ENCODE peak calls at places on chromosomes 13 and 19, in eight cellular contexts. D is BJ; P is transverse colon; T is heart left ventricle; W is endothelial cell of umbilical vein; O is brain microvascular endothelial cell; M is mammary epithelial cell; H is CD8-positive, alpha-beta memory T cell. I is an unnamed sample.

GRCh38 chr19:56837004-56837403 is 3.5 kb downstream of the PEG3 start:
- DNase-seq in T (no peak), M (no peak), W (no peak), P (no peak), H (no peak), O (no peak), D (no peak), I (no peak)

GRCh38 chr19:13262450-13262849 is 112.2 kb downstream of the IER2 start:
- DNase-seq in M (peak), T (no peak), H (peak), O (peak), W (peak), P (no peak), D (peak), I (no peak)

GRCh38 chr19:55018216-55018615 is 19.8 kb downstream of the GP6 start:
- DNase-seq in M (no peak), O (no peak), D (no peak), W (no peak), H (no peak), T (no peak), P (no peak), I (no peak)

GRCh38 chr13:65236841-65237418 is 1993.2 kb downstream of the PCDH9 start:
- DNase-seq in W (no peak), P (no peak), T (no peak), O (no peak), H (no peak), D (no peak), M (no peak), I (no peak)

GRCh38 chr19:12720851-12721655 is 2.7 kb downstream of the TNPO2 start:
- DNase-seq in O (no peak), M (peak), T (peak), W (no peak), D (no peak), H (peak), P (peak), I (no peak)

GRCh38 chr13:41148421-41149283 is 16.1 kb upstream of the KBTBD6 start:
- DNase-seq in M (no peak), H (no peak), T (no peak), D (no peak), O (no peak), P (no peak), W (no peak), I (no peak)

GRCh38 chr19:39160523-39160861 is 34.9 kb downstream of the PAK4 start:
- DNase-seq in W (peak), O (peak), H (no peak), P (no peak), M (peak), D (no peak), T (no peak), I (no peak)

GRCh38 chr13:50400930-50401553 is 385.8 kb downstream of the KCNRG start:
- DNase-seq in O (peak), P (no peak), T (no peak), D (peak), M (peak), H (no peak), W (peak), I (peak)

GRCh38 chr13:93086329-93086728 is 140.3 kb upstream of the GPC6 start:
- DNase-seq in T (no peak), M (no peak), H (no peak), D (no peak), W (no peak), P (no peak), O (no peak), I (no peak)

GRCh38 chr13:111323950-111324651 is 3.7 kb downstream of the TEX29 start:
- DNase-seq in O (no peak), W (no peak), H (no peak), M (no peak), D (no peak), P (no peak), T (no peak), I (no peak)

GRCh38 chr13:99968521-99969367 is 2.8 kb downstream of the ZIC5 start:
- DNase-seq in W (no peak), T (no peak), P (peak), D (no peak), O (no peak), M (no peak), H (no peak), I (no peak)
- H3K4me3 ChIP-seq in W (no peak), T (peak), P (peak), D (no peak), O (peak), M (peak), H (no peak), I (no peak)

GRCh38 chr19:2061093-2061935 is 10.3 kb upstream of the MKNK2 start:
- DNase-seq in T (peak), M (peak), H (peak), P (peak), D (peak), O (peak), W (peak), I (peak)

GRCh38 chr19:2063824-2064223 is 12.8 kb upstream of the MKNK2 start:
- DNase-seq in T (no peak), H (no peak), M (no peak), P (no peak), D (no peak), O (no peak), W (no peak), I (no peak)

GRCh38 chr19:2064395-2064787 is 13.3 kb upstream of the MKNK2 start:
- DNase-seq in T (no peak), M (no peak), H (no peak), D (no peak), P (no peak), O (no peak), W (no peak), I (no peak)

GRCh38 chr19:2061936-2062729 is 11.1 kb upstream of the MKNK2 start:
- DNase-seq in M (no peak), O (no peak), D (no peak), T (no peak), P (no peak), W (no peak), H (no peak), I (no peak)

GRCh38 chr19:2062770-2063169 is 11.7 kb upstream of the MKNK2 start:
- DNase-seq in M (no peak), W (no peak), D (no peak), H (no peak), O (no peak), T (no peak), P (no peak), I (no peak)
- H3K4me3 ChIP-seq in M (no peak), W (no peak), D (no peak), H (no peak), O (no peak), T (no peak), P (no peak), I (no peak)

GRCh38 chr19:6911523-6911922 is 24.1 kb downstream of the ADGRE1 start:
- DNase-seq in T (no peak), D (no peak), P (no peak), M (no peak), O (no peak), W (no peak), H (no peak), I (no peak)
- H3K4me3 ChIP-seq in T (no peak), D (no peak), P (no peak), M (no peak), O (no peak), W (no peak), H (no peak), I (no peak)

DNA sequence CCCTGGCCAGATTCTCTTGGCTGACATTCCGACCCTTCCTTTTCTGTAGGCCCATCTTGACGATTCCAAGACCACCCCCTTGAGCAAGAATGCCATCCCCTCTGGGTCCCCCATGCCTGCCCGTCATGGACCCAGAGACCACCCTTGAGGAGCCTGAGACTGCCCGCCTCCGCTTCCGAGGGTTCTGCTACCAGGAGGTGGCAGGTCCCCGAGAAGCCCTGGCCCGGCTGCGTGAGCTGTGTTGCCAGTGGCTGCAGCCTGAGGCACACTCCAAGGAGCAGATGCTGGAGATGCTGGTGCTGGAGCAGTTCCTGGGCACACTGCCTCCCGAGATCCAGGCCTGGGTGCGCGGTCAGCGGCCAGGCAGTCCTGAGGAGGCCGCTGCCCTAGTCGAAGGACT is 978 bp downstream of the ZNF446 start:
- DNase-seq in D (no peak), O (no peak), M (no peak), P (no peak), H (no peak), W (no peak), T (no peak), I (no peak)
- H3K4me3 ChIP-seq in D (no peak), O (no peak), M (no peak), P (no peak), H (peak), W (no peak), T (no peak), I (peak)